ENCODE peak calls at places on chromosome 1, in four cellular contexts. One of them, this sample, is unnamed.

GRCh38 chr1:156947818-156948525 is 27.5 kb downstream of the LRRC71 start:
- DNase-seq in heart right ventricle: no peak
- DNase-seq in ovary: no peak
- DNase-seq in stomach: no peak
- DNase-seq in this sample: no peak

GRCh38 chr1:73907051-73907450 is 290.9 kb downstream of the LRRIQ3 start:
- DNase-seq in heart right ventricle: no peak
- DNase-seq in ovary: no peak
- DNase-seq in stomach: no peak
- DNase-seq in this sample: no peak

GRCh38 chr1:45769261-45769932 is 18.9 kb upstream of the IPP start:
- DNase-seq in heart right ventricle: no peak
- DNase-seq in ovary: no peak
- DNase-seq in stomach: no peak
- DNase-seq in this sample: no peak

GRCh38 chr1:37653906-37654305 is 19.2 kb upstream of the RSPO1 start:
- DNase-seq in heart right ventricle: no peak
- DNase-seq in ovary: no peak
- DNase-seq in stomach: no peak
- DNase-seq in this sample: no peak

GRCh38 chr1:119471566-119471965 is 35.4 kb upstream of the HSD3B1 start:
- DNase-seq in heart right ventricle: no peak
- DNase-seq in ovary: no peak
- DNase-seq in stomach: no peak
- DNase-seq in this sample: no peak

GRCh38 chr1:162206749-162207635 is 137.5 kb downstream of the NOS1AP start:
- DNase-seq in heart right ventricle: peak; percentile 18
- DNase-seq in ovary: no peak
- DNase-seq in stomach: peak; percentile 77
- DNase-seq in this sample: peak; percentile 74

GRCh38 chr1:23661887-23662286 is 29.7 kb upstream of the RPL11 start:
- DNase-seq in heart right ventricle: no peak
- DNase-seq in ovary: no peak
- DNase-seq in stomach: no peak
- DNase-seq in this sample: no peak

GRCh38 chr1:205052689-205053088 is 9.7 kb downstream of the CNTN2 start:
- DNase-seq in heart right ventricle: no peak
- DNase-seq in ovary: no peak
- DNase-seq in stomach: no peak
- DNase-seq in this sample: no peak

GRCh38 chr1:214603819-214604252 is 841 bp downstream of the CENPF start:
- DNase-seq in heart right ventricle: no peak
- DNase-seq in ovary: no peak
- DNase-seq in stomach: no peak
- DNase-seq in this sample: no peak

GRCh38 chr1:42259739-42260064 is 75.3 kb downstream of the FOXJ3 start:
- DNase-seq in heart right ventricle: no peak
- DNase-seq in ovary: no peak
- DNase-seq in stomach: no peak
- DNase-seq in this sample: no peak

GRCh38 chr1:7579016-7579415 is 192.1 kb upstream of the VAMP3 start:
- DNase-seq in heart right ventricle: no peak
- DNase-seq in ovary: peak; percentile 4
- DNase-seq in stomach: no peak
- DNase-seq in this sample: no peak

GRCh38 chr1:7578206-7578605 is 192.9 kb upstream of the VAMP3 start:
- DNase-seq in heart right ventricle: no peak
- DNase-seq in ovary: no peak
- DNase-seq in stomach: no peak
- DNase-seq in this sample: no peak

GRCh38 chr1:7580923-7581753 is 190.0 kb upstream of the VAMP3 start:
- DNase-seq in heart right ventricle: no peak
- DNase-seq in ovary: peak; percentile 4
- DNase-seq in stomach: no peak
- DNase-seq in this sample: no peak

GRCh38 chr1:7581754-7582264 is 189.3 kb upstream of the VAMP3 start:
- DNase-seq in heart right ventricle: no peak
- DNase-seq in ovary: no peak
- DNase-seq in stomach: no peak
- DNase-seq in this sample: no peak

GRCh38 chr1:7579831-7580804 is 191.0 kb upstream of the VAMP3 start:
- DNase-seq in heart right ventricle: no peak
- DNase-seq in ovary: peak; percentile 8
- DNase-seq in stomach: no peak
- DNase-seq in this sample: no peak
- TF ChIP-seq CTCF in heart right ventricle: no peak
- TF ChIP-seq CTCF in ovary: no peak
- TF ChIP-seq CTCF in stomach: no peak
- TF ChIP-seq CTCF in this sample: no peak

DNA sequence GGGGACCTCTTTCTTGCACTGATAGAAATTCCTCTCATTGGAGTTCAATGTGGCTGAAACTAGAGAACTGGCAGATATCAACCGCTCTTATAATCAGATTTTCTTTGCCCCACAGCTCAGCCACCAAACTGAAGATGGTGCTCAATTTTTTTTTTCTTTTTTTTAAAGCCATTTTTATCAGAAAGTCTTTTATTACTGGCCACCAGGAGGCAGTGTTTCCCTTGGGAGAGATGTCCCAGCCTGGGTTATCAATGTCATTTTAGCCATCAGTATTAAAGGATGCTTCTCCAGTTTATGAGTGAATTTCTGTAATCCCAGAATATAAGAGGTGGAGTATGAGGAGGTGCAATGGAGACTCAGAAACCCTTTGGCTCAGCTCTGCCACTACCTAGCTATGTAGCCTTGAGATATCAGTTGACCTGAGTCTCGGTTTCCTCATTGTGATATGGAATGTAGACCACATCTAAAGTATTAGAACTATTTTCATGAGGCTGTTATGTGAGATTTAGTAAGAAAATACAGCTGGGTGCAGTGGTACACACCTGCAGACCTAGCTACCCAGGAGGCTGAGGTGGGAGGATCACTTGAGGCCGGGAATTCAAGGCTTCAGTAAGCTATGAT is 27.6 kb downstream of the CD244 start:
- DNase-seq in heart right ventricle: peak; percentile 17
- DNase-seq in ovary: peak; percentile 42
- DNase-seq in stomach: no peak
- DNase-seq in this sample: peak; percentile 24
- H3K4me1 ChIP-seq in heart right ventricle: no peaks in the 10 kb centered on the region
- H3K4me1 ChIP-seq in ovary: peaks cover 4% of the 10 kb centered on the region
- H3K4me1 ChIP-seq in stomach: peaks cover 30% of the 10 kb centered on the region
- H3K4me1 ChIP-seq in this sample: no peaks in the 10 kb centered on the region

GRCh38 chr1:117578466-117578865 is 27.4 kb upstream of the TENT5C start:
- DNase-seq in heart right ventricle: no peak
- DNase-seq in ovary: no peak
- DNase-seq in stomach: no peak
- DNase-seq in this sample: no peak

GRCh38 chr1:117574206-117574835 is 31.5 kb upstream of the TENT5C start:
- DNase-seq in heart right ventricle: no peak
- DNase-seq in ovary: no peak
- DNase-seq in stomach: peak; percentile 37
- DNase-seq in this sample: no peak

GRCh38 chr1:117575586-117576225 is 30.1 kb upstream of the TENT5C start:
- DNase-seq in heart right ventricle: no peak
- DNase-seq in ovary: no peak
- DNase-seq in stomach: no peak
- DNase-seq in this sample: no peak

GRCh38 chr1:117573386-117574040 is 32.3 kb upstream of the TENT5C start:
- DNase-seq in heart right ventricle: no peak
- DNase-seq in ovary: peak; percentile 27
- DNase-seq in stomach: no peak
- DNase-seq in this sample: peak; percentile 56

DNA sequence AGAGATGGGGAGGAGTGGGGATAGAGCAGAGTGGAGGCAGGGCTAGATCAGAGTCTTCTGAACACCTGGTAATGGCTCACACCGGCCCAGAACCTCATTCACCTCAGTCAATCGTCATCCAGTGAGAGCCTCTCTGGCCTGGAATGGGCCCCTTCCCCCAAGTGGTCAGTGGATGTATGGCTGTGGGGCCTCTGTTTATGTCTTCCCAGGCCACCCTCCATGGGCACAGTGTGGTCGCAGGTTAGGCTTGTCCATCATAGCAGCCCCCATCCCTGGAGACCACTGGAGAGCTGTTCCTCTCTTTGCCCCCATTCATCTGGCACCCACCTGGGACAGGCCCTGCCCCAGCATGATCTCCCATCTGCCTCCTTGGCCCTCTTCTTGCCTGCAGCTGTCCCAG is 29.6 kb upstream of the TENT5C start:
- DNase-seq in heart right ventricle: no peak
- DNase-seq in ovary: no peak
- DNase-seq in stomach: no peak
- DNase-seq in this sample: no peak
- TF ChIP-seq CTCF in heart right ventricle: no peak
- TF ChIP-seq CTCF in ovary: no peak
- TF ChIP-seq CTCF in stomach: no peak
- TF ChIP-seq CTCF in this sample: no peak

GRCh38 chr1:14593279-14593678 is 5.2 kb upstream of the KAZN start:
- DNase-seq in heart right ventricle: no peak
- DNase-seq in ovary: no peak
- DNase-seq in stomach: no peak
- DNase-seq in this sample: no peak
- H3K4me1 ChIP-seq in heart right ventricle: no peaks in the 10 kb centered on the region
- H3K4me1 ChIP-seq in ovary: peaks cover 2% of the 10 kb centered on the region
- H3K4me1 ChIP-seq in stomach: peaks cover 7% of the 10 kb centered on the region
- H3K4me1 ChIP-seq in this sample: no peaks in the 10 kb centered on the region

GRCh38 chr1:51901151-51901550 is 22.6 kb upstream of the NRDC start:
- DNase-seq in heart right ventricle: no peak
- DNase-seq in ovary: no peak
- DNase-seq in stomach: no peak
- DNase-seq in this sample: no peak

GRCh38 chr1:51906306-51907078 is 28.0 kb upstream of the NRDC start:
- DNase-seq in heart right ventricle: no peak
- DNase-seq in ovary: no peak
- DNase-seq in stomach: no peak
- DNase-seq in this sample: no peak

GRCh38 chr1:51898090-51898734 is 19.7 kb upstream of the NRDC start:
- DNase-seq in heart right ventricle: no peak
- DNase-seq in ovary: no peak
- DNase-seq in stomach: no peak
- DNase-seq in this sample: no peak

GRCh38 chr1:51899022-51899421 is 20.5 kb upstream of the NRDC start:
- DNase-seq in heart right ventricle: no peak
- DNase-seq in ovary: no peak
- DNase-seq in stomach: no peak
- DNase-seq in this sample: no peak

DNA sequence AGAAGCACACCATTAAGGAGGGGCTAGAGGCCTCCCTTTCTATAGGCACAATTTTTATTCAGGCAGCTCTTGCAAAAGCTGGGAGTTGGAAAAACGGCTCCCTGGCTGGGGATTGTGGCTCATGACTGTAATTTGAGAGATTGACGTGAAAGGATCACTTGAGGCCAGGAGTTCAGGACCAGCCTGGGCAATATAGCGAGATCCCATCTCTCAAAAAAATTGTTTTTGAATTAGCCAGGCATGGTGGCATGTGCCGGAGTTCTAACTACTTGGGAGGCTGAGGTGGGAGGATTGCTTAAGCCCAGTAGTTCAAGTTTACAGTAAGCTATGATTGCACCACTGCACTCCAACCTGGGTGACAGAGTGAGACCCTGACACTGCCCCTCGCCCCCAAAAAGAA is 23.9 kb upstream of the NRDC start:
- DNase-seq in heart right ventricle: no peak
- DNase-seq in ovary: no peak
- DNase-seq in stomach: no peak
- DNase-seq in this sample: no peak
- TF ChIP-seq CTCF in heart right ventricle: no peak
- TF ChIP-seq CTCF in ovary: no peak
- TF ChIP-seq CTCF in stomach: no peak
- TF ChIP-seq CTCF in this sample: no peak

This sample was measured in adrenal gland.